ENCODE peak calls at places on chromosomes 2 and 18, in four cellular contexts. One of them, this sample, is unnamed.

GRCh38 chr2:42101641-42102605 is 54.1 kb downstream of the PKDCC start:
- DNase-seq in stimulated activated naive B cell treated with anti-CD40 and anti-IgM and Interleukin-4, amounts not matched to agents 10 μg/mL and 1 μg/mL and 100 μg/mL, for 72 hours: peak; percentile 92
- DNase-seq in Daoy: peak; percentile 79
- DNase-seq in NCI-H748 treated with DMSO at 0.1 percent for 48 hours: no peak
- DNase-seq in this sample: peak; percentile 57

GRCh38 chr2:40488101-40488598 is 36.3 kb upstream of the SLC8A1 start:
- DNase-seq in stimulated activated naive B cell treated with anti-CD40 and anti-IgM and Interleukin-4, amounts not matched to agents 10 μg/mL and 1 μg/mL and 100 μg/mL, for 72 hours: no peak
- DNase-seq in Daoy: peak; percentile 26
- DNase-seq in NCI-H748 treated with DMSO at 0.1 percent for 48 hours: peak; percentile 2
- DNase-seq in this sample: peak; percentile 34

GRCh38 chr18:24497052-24497754 is 36.8 kb downstream of the HRH4 start:
- DNase-seq in stimulated activated naive B cell treated with anti-CD40 and anti-IgM and Interleukin-4, amounts not matched to agents 10 μg/mL and 1 μg/mL and 100 μg/mL, for 72 hours: no peak
- DNase-seq in Daoy: no peak
- DNase-seq in NCI-H748 treated with DMSO at 0.1 percent for 48 hours: peak; percentile 15
- DNase-seq in this sample: no peak

GRCh38 chr2:36807223-36807886 is 110.8 kb downstream of the VIT start:
- DNase-seq in stimulated activated naive B cell treated with anti-CD40 and anti-IgM and Interleukin-4, amounts not matched to agents 10 μg/mL and 1 μg/mL and 100 μg/mL, for 72 hours: no peak
- DNase-seq in Daoy: no peak
- DNase-seq in NCI-H748 treated with DMSO at 0.1 percent for 48 hours: no peak
- DNase-seq in this sample: no peak

GRCh38 chr2:112173646-112174319 is 35.6 kb downstream of the FBLN7 start:
- DNase-seq in stimulated activated naive B cell treated with anti-CD40 and anti-IgM and Interleukin-4, amounts not matched to agents 10 μg/mL and 1 μg/mL and 100 μg/mL, for 72 hours: no peak
- DNase-seq in Daoy: no peak
- DNase-seq in NCI-H748 treated with DMSO at 0.1 percent for 48 hours: no peak
- DNase-seq in this sample: no peak

GRCh38 chr2:236939751-236940229 is 145.9 kb upstream of the COPS8 start:
- DNase-seq in stimulated activated naive B cell treated with anti-CD40 and anti-IgM and Interleukin-4, amounts not matched to agents 10 μg/mL and 1 μg/mL and 100 μg/mL, for 72 hours: no peak
- DNase-seq in Daoy: peak; percentile 5
- DNase-seq in NCI-H748 treated with DMSO at 0.1 percent for 48 hours: peak; percentile 78
- DNase-seq in this sample: peak; percentile 59

GRCh38 chr18:13003466-13003896 is 12.3 kb downstream of the CEP192 start:
- DNase-seq in stimulated activated naive B cell treated with anti-CD40 and anti-IgM and Interleukin-4, amounts not matched to agents 10 μg/mL and 1 μg/mL and 100 μg/mL, for 72 hours: no peak
- DNase-seq in Daoy: peak; percentile 41
- DNase-seq in NCI-H748 treated with DMSO at 0.1 percent for 48 hours: no peak
- DNase-seq in this sample: peak; percentile 88

GRCh38 chr2:208266641-208267335 is 733 bp downstream of the PIKFYVE start:
- DNase-seq in stimulated activated naive B cell treated with anti-CD40 and anti-IgM and Interleukin-4, amounts not matched to agents 10 μg/mL and 1 μg/mL and 100 μg/mL, for 72 hours: no peak
- DNase-seq in Daoy: no peak
- DNase-seq in NCI-H748 treated with DMSO at 0.1 percent for 48 hours: peak; percentile 44
- DNase-seq in this sample: peak; percentile 47

GRCh38 chr18:73462092-73462491 is 594.3 kb upstream of the NETO1 start:
- DNase-seq in stimulated activated naive B cell treated with anti-CD40 and anti-IgM and Interleukin-4, amounts not matched to agents 10 μg/mL and 1 μg/mL and 100 μg/mL, for 72 hours: no peak
- DNase-seq in Daoy: peak; percentile 53
- DNase-seq in NCI-H748 treated with DMSO at 0.1 percent for 48 hours: no peak
- DNase-seq in this sample: peak; percentile 83

GRCh38 chr2:44267269-44268258 is 7.7 kb upstream of the SLC3A1 start:
- DNase-seq in stimulated activated naive B cell treated with anti-CD40 and anti-IgM and Interleukin-4, amounts not matched to agents 10 μg/mL and 1 μg/mL and 100 μg/mL, for 72 hours: no peak
- DNase-seq in Daoy: no peak
- DNase-seq in NCI-H748 treated with DMSO at 0.1 percent for 48 hours: no peak
- DNase-seq in this sample: no peak

GRCh38 chr2:164150601-164151000 is 414.8 kb upstream of the FIGN start:
- DNase-seq in stimulated activated naive B cell treated with anti-CD40 and anti-IgM and Interleukin-4, amounts not matched to agents 10 μg/mL and 1 μg/mL and 100 μg/mL, for 72 hours: no peak
- DNase-seq in Daoy: no peak
- DNase-seq in NCI-H748 treated with DMSO at 0.1 percent for 48 hours: no peak
- DNase-seq in this sample: no peak

GRCh38 chr2:228653884-228654283 is 472.4 kb upstream of the SPHKAP start:
- DNase-seq in stimulated activated naive B cell treated with anti-CD40 and anti-IgM and Interleukin-4, amounts not matched to agents 10 μg/mL and 1 μg/mL and 100 μg/mL, for 72 hours: no peak
- DNase-seq in Daoy: no peak
- DNase-seq in NCI-H748 treated with DMSO at 0.1 percent for 48 hours: no peak
- DNase-seq in this sample: no peak

GRCh38 chr2:241154915-241155314 is 4.6 kb downstream of the PPP1R7 start:
- DNase-seq in stimulated activated naive B cell treated with anti-CD40 and anti-IgM and Interleukin-4, amounts not matched to agents 10 μg/mL and 1 μg/mL and 100 μg/mL, for 72 hours: no peak
- DNase-seq in Daoy: peak; percentile 25
- DNase-seq in NCI-H748 treated with DMSO at 0.1 percent for 48 hours: no peak
- DNase-seq in this sample: no peak

GRCh38 chr2:216216951-216217903 is 108.1 kb downstream of the XRCC5 start:
- DNase-seq in stimulated activated naive B cell treated with anti-CD40 and anti-IgM and Interleukin-4, amounts not matched to agents 10 μg/mL and 1 μg/mL and 100 μg/mL, for 72 hours: no peak
- DNase-seq in Daoy: peak; percentile 79
- DNase-seq in NCI-H748 treated with DMSO at 0.1 percent for 48 hours: no peak
- DNase-seq in this sample: peak; percentile 69

GRCh38 chr18:45379903-45380302 is 235.4 kb upstream of the SLC14A2 start:
- DNase-seq in stimulated activated naive B cell treated with anti-CD40 and anti-IgM and Interleukin-4, amounts not matched to agents 10 μg/mL and 1 μg/mL and 100 μg/mL, for 72 hours: no peak
- DNase-seq in Daoy: no peak
- DNase-seq in NCI-H748 treated with DMSO at 0.1 percent for 48 hours: no peak
- DNase-seq in this sample: no peak

GRCh38 chr2:99336780-99337163 is 417 bp upstream of the EIF5B start:
- DNase-seq in stimulated activated naive B cell treated with anti-CD40 and anti-IgM and Interleukin-4, amounts not matched to agents 10 μg/mL and 1 μg/mL and 100 μg/mL, for 72 hours: no peak
- DNase-seq in Daoy: no peak
- DNase-seq in NCI-H748 treated with DMSO at 0.1 percent for 48 hours: peak; percentile 56
- DNase-seq in this sample: no peak

GRCh38 chr2:225122582-225123486 is 80.6 kb upstream of the DOCK10 start:
- DNase-seq in stimulated activated naive B cell treated with anti-CD40 and anti-IgM and Interleukin-4, amounts not matched to agents 10 μg/mL and 1 μg/mL and 100 μg/mL, for 72 hours: no peak
- DNase-seq in Daoy: no peak
- DNase-seq in NCI-H748 treated with DMSO at 0.1 percent for 48 hours: peak; percentile 13
- DNase-seq in this sample: peak; percentile 33

GRCh38 chr2:21067863-21068537 is 24.1 kb upstream of the APOB start:
- DNase-seq in stimulated activated naive B cell treated with anti-CD40 and anti-IgM and Interleukin-4, amounts not matched to agents 10 μg/mL and 1 μg/mL and 100 μg/mL, for 72 hours: no peak
- DNase-seq in Daoy: no peak
- DNase-seq in NCI-H748 treated with DMSO at 0.1 percent for 48 hours: no peak
- DNase-seq in this sample: no peak

GRCh38 chr2:179247318-179248023 is 17.2 kb downstream of the SESTD1 start:
- DNase-seq in stimulated activated naive B cell treated with anti-CD40 and anti-IgM and Interleukin-4, amounts not matched to agents 10 μg/mL and 1 μg/mL and 100 μg/mL, for 72 hours: no peak
- DNase-seq in Daoy: no peak
- DNase-seq in NCI-H748 treated with DMSO at 0.1 percent for 48 hours: no peak
- DNase-seq in this sample: no peak

GRCh38 chr2:85601771-85602475 is 575 bp downstream of the TMEM150A start:
- DNase-seq in stimulated activated naive B cell treated with anti-CD40 and anti-IgM and Interleukin-4, amounts not matched to agents 10 μg/mL and 1 μg/mL and 100 μg/mL, for 72 hours: no peak
- DNase-seq in Daoy: peak; percentile 39
- DNase-seq in NCI-H748 treated with DMSO at 0.1 percent for 48 hours: no peak
- DNase-seq in this sample: peak; percentile 58

GRCh38 chr2:71559828-71560210 is 106.5 kb downstream of the DYSF start:
- DNase-seq in stimulated activated naive B cell treated with anti-CD40 and anti-IgM and Interleukin-4, amounts not matched to agents 10 μg/mL and 1 μg/mL and 100 μg/mL, for 72 hours: no peak
- DNase-seq in Daoy: no peak
- DNase-seq in NCI-H748 treated with DMSO at 0.1 percent for 48 hours: no peak
- DNase-seq in this sample: no peak

GRCh38 chr18:59729781-59730180 is 32.6 kb upstream of the CCBE1 start:
- DNase-seq in stimulated activated naive B cell treated with anti-CD40 and anti-IgM and Interleukin-4, amounts not matched to agents 10 μg/mL and 1 μg/mL and 100 μg/mL, for 72 hours: no peak
- DNase-seq in Daoy: no peak
- DNase-seq in NCI-H748 treated with DMSO at 0.1 percent for 48 hours: no peak
- DNase-seq in this sample: no peak

GRCh38 chr2:102783506-102784189 is 21.8 kb downstream of the TMEM182 start:
- DNase-seq in stimulated activated naive B cell treated with anti-CD40 and anti-IgM and Interleukin-4, amounts not matched to agents 10 μg/mL and 1 μg/mL and 100 μg/mL, for 72 hours: no peak
- DNase-seq in Daoy: no peak
- DNase-seq in NCI-H748 treated with DMSO at 0.1 percent for 48 hours: no peak
- DNase-seq in this sample: no peak

GRCh38 chr2:105239924-105240323 is 1.6 kb upstream of the GPR45 start:
- DNase-seq in stimulated activated naive B cell treated with anti-CD40 and anti-IgM and Interleukin-4, amounts not matched to agents 10 μg/mL and 1 μg/mL and 100 μg/mL, for 72 hours: no peak
- DNase-seq in Daoy: peak; percentile 80
- DNase-seq in NCI-H748 treated with DMSO at 0.1 percent for 48 hours: no peak
- DNase-seq in this sample: no peak

GRCh38 chr2:97979894-97980293 is 15.9 kb downstream of the TMEM131 start:
- DNase-seq in stimulated activated naive B cell treated with anti-CD40 and anti-IgM and Interleukin-4, amounts not matched to agents 10 μg/mL and 1 μg/mL and 100 μg/mL, for 72 hours: no peak
- DNase-seq in Daoy: no peak
- DNase-seq in NCI-H748 treated with DMSO at 0.1 percent for 48 hours: no peak
- DNase-seq in this sample: no peak

GRCh38 chr2:135820003-135820618 is 16.9 kb downstream of the LCT start:
- DNase-seq in stimulated activated naive B cell treated with anti-CD40 and anti-IgM and Interleukin-4, amounts not matched to agents 10 μg/mL and 1 μg/mL and 100 μg/mL, for 72 hours: peak; percentile 19
- DNase-seq in Daoy: peak; percentile 88
- DNase-seq in NCI-H748 treated with DMSO at 0.1 percent for 48 hours: no peak
- DNase-seq in this sample: no peak

GRCh38 chr18:48186861-48187260 is 222.3 kb downstream of the ZBTB7C start:
- DNase-seq in stimulated activated naive B cell treated with anti-CD40 and anti-IgM and Interleukin-4, amounts not matched to agents 10 μg/mL and 1 μg/mL and 100 μg/mL, for 72 hours: no peak
- DNase-seq in Daoy: no peak
- DNase-seq in NCI-H748 treated with DMSO at 0.1 percent for 48 hours: no peak
- DNase-seq in this sample: no peak

GRCh38 chr2:109722026-109722425 is 72.1 kb upstream of the RGPD5 start:
- DNase-seq in stimulated activated naive B cell treated with anti-CD40 and anti-IgM and Interleukin-4, amounts not matched to agents 10 μg/mL and 1 μg/mL and 100 μg/mL, for 72 hours: no peak
- DNase-seq in Daoy: no peak
- DNase-seq in NCI-H748 treated with DMSO at 0.1 percent for 48 hours: no peak
- DNase-seq in this sample: peak; percentile 6

GRCh38 chr2:29269095-29270090 is 154.2 kb downstream of the CLIP4 start:
- DNase-seq in stimulated activated naive B cell treated with anti-CD40 and anti-IgM and Interleukin-4, amounts not matched to agents 10 μg/mL and 1 μg/mL and 100 μg/mL, for 72 hours: no peak
- DNase-seq in Daoy: no peak
- DNase-seq in NCI-H748 treated with DMSO at 0.1 percent for 48 hours: no peak
- DNase-seq in this sample: no peak

GRCh38 chr2:186917866-186918265 is 68.9 kb upstream of the ZSWIM2 start:
- DNase-seq in stimulated activated naive B cell treated with anti-CD40 and anti-IgM and Interleukin-4, amounts not matched to agents 10 μg/mL and 1 μg/mL and 100 μg/mL, for 72 hours: no peak
- DNase-seq in Daoy: no peak
- DNase-seq in NCI-H748 treated with DMSO at 0.1 percent for 48 hours: no peak
- DNase-seq in this sample: no peak

GRCh38 chr2:173750332-173750731 is 214.8 kb downstream of the SP3 start:
- DNase-seq in stimulated activated naive B cell treated with anti-CD40 and anti-IgM and Interleukin-4, amounts not matched to agents 10 μg/mL and 1 μg/mL and 100 μg/mL, for 72 hours: no peak
- DNase-seq in Daoy: no peak
- DNase-seq in NCI-H748 treated with DMSO at 0.1 percent for 48 hours: no peak
- DNase-seq in this sample: peak; percentile 38

GRCh38 chr2:115160523-115161521 is 718.4 kb downstream of the DPP10 start:
- DNase-seq in stimulated activated naive B cell treated with anti-CD40 and anti-IgM and Interleukin-4, amounts not matched to agents 10 μg/mL and 1 μg/mL and 100 μg/mL, for 72 hours: no peak
- DNase-seq in Daoy: no peak
- DNase-seq in NCI-H748 treated with DMSO at 0.1 percent for 48 hours: no peak
- DNase-seq in this sample: no peak

This sample was measured in dermis blood vessel endothelial cell.